ENCODE peak calls at places on chromosome 5, in eight cellular contexts. X is NCI-H146; G is heart left ventricle; E is stimulated activated CD4-positive, alpha-beta T cell treated with anti-CD3 and anti-CD28 coated beads, Interleukin-1b, Interleukin-23, amount 100 ng/mL, for 4 hours; F is glutamatergic neuron; L is epithelial cell of esophagus; I is activated T-helper 2 cell treated with anti-CD3 and anti-CD28 coated beads, Interferon-gamma antibody, Interleukin-2, Interleukin-4, amounts not matched to agents 10 μg/mL and 5 μg/mL and 100 μg/mL, durations not matched to agents 14 hours and 24 hours and 36 hours; V is pons. O is an unnamed sample.

GRCh38 chr5:118956727-118957126 is 31.6 kb downstream of the DTWD2 start:
- DNase-seq in F (no peak), L (peak; percentile 22), I (no peak), E (no peak), V (no peak), X (no peak), G (no peak), O (no peak)

GRCh38 chr5:59746261-59746765 is 147.2 kb downstream of the PDE4D start:
- DNase-seq in G (no peak), V (no peak), E (no peak), F (no peak), I (no peak), L (peak; percentile 79), X (no peak), O (no peak)

GRCh38 chr5:43041669-43042175 is 1.6 kb upstream of the ANXA2R start:
- DNase-seq in G (no peak), L (peak; percentile 57), E (peak; percentile 49), X (peak; percentile 51), V (peak; percentile 80), F (peak; percentile 70), I (no peak), O (peak; percentile 88)

GRCh38 chr5:175478384-175479124 is at the start of gene SFXN1:
- DNase-seq in L (peak; percentile 73), G (peak; percentile 83), V (peak; percentile 78), F (peak; percentile 80), I (peak; percentile 82), X (peak; percentile 71), E (peak; percentile 72), O (peak; percentile 56)

GRCh38 chr5:24005384-24005783 is 498.0 kb downstream of the PRDM9 start:
- DNase-seq in F (no peak), G (no peak), X (no peak), I (no peak), L (peak; percentile 4), V (no peak), E (no peak), O (no peak)

GRCh38 chr5:125393416-125393815 is 647.0 kb upstream of the ZNF608 start:
- DNase-seq in L (no peak), F (no peak), I (no peak), E (no peak), G (no peak), V (no peak), X (no peak), O (no peak)

GRCh38 chr5:9062873-9063272 is 483.0 kb downstream of the SEMA5A start:
- DNase-seq in L (no peak), G (no peak), F (no peak), I (no peak), X (no peak), V (no peak), E (no peak), O (no peak)

GRCh38 chr5:146238973-146239372 is 35.6 kb downstream of the RBM27 start:
- DNase-seq in V (no peak), L (no peak), X (no peak), F (no peak), G (no peak), E (no peak), I (no peak), O (no peak)

GRCh38 chr5:109045710-109046109 is 298.0 kb downstream of the FER start:
- DNase-seq in G (no peak), E (no peak), V (no peak), L (no peak), F (no peak), X (no peak), I (no peak), O (no peak)

GRCh38 chr5:162929104-162929503 is 508.3 kb upstream of the CCNG1 start:
- DNase-seq in I (no peak), E (no peak), X (no peak), V (no peak), L (no peak), G (no peak), F (no peak), O (no peak)

GRCh38 chr5:124755565-124755964 is 9.1 kb upstream of the ZNF608 start:
- DNase-seq in I (no peak), F (no peak), E (no peak), L (no peak), V (peak; percentile 92), G (no peak), X (no peak), O (no peak)

GRCh38 chr5:122941737-122942136 is 94.8 kb downstream of the PPIC start:
- DNase-seq in V (no peak), E (no peak), G (no peak), F (no peak), X (no peak), I (no peak), L (no peak), O (no peak)

GRCh38 chr5:149289307-149289706 is 17.6 kb downstream of the AFAP1L1 start:
- DNase-seq in L (no peak), X (no peak), I (no peak), E (no peak), G (no peak), V (no peak), F (no peak), O (no peak)

GRCh38 chr5:160657622-160658458 is 194.2 kb downstream of the ATP10B start:
- DNase-seq in X (no peak), E (no peak), V (no peak), F (no peak), L (no peak), I (no peak), G (no peak), O (no peak)

GRCh38 chr5:172147857-172148256 is 40.2 kb downstream of the STK10 start:
- DNase-seq in E (no peak), V (no peak), F (no peak), G (no peak), I (no peak), X (no peak), L (peak; percentile 33), O (no peak)

O was measured in B cell.